ENCODE peak calls at places on chromosome 4, in six cellular contexts. N, M, H, P, J and F are unnamed samples.
A peak's percentile ranks its signal among the peaks of the same experiment; 100 is the strongest.

GRCh38 chr4:3034231-3034630 is 40.1 kb downstream of the HTT-AS start:
- DNase-seq in N (no peak), M (no peak), H (no peak), P (no peak), J (no peak), F (no peak)

GRCh38 chr4:37440519-37440900 is 196.0 kb downstream of the NWD2 start:
- DNase-seq in N (no peak), M (no peak), H (no peak), P (no peak), J (no peak), F (no peak)

GRCh38 chr4:55385201-55385649 is 10.5 kb upstream of the TMEM165 start:
- DNase-seq in N (no peak), M (peak; percentile 75), H (no peak), P (no peak), J (peak; percentile 47), F (no peak)

GRCh38 chr4:168397611-168398169 is 79.1 kb upstream of the DDX60 start:
- DNase-seq in N (no peak), M (no peak), H (no peak), P (no peak), J (no peak), F (no peak)

GRCh38 chr4:28677808-28678207 is 1817.2 kb downstream of the STIM2 start:
- DNase-seq in N (no peak), M (no peak), H (no peak), P (no peak), J (no peak), F (no peak)

GRCh38 chr4:24394041-24394440 is 190.3 kb downstream of the DHX15 start:
- DNase-seq in N (no peak), M (no peak), H (no peak), P (no peak), J (no peak), F (peak; percentile 43)

GRCh38 chr4:825969-826330 is at the start of gene CPLX1:
- DNase-seq in N (peak; percentile 65), M (no peak), H (no peak), P (peak; percentile 62), J (no peak), F (no peak)

GRCh38 chr4:137707626-137708025 is 175.3 kb upstream of the PCDH18 start:
- DNase-seq in N (no peak), M (peak; percentile 49), H (no peak), P (no peak), J (peak; percentile 72), F (no peak)

GRCh38 chr4:168059251-168059650 is 33.1 kb upstream of the ANXA10 start:
- DNase-seq in N (no peak), M (no peak), H (no peak), P (no peak), J (peak; percentile 69), F (no peak)

GRCh38 chr4:69936566-69936965 is 5.7 kb downstream of the CSN1S1 start:
- DNase-seq in N (no peak), M (no peak), H (no peak), P (no peak), J (peak; percentile 71), F (no peak)

GRCh38 chr4:10075158-10075863 is 41.3 kb downstream of the WDR1 start:
- DNase-seq in N (no peak), M (no peak), H (no peak), P (no peak), J (peak; percentile 82), F (no peak)

GRCh38 chr4:84631573-84631972 is 48.6 kb downstream of the CDS1 start:
- DNase-seq in N (no peak), M (no peak), H (no peak), P (no peak), J (peak; percentile 51), F (no peak)

GRCh38 chr4:173507471-173508385 is 22.3 kb downstream of the HAND2 start:
- DNase-seq in N (peak; percentile 46), M (no peak), H (no peak), P (no peak), J (no peak), F (no peak)

GRCh38 chr4:105666693-105667092 is 41.8 kb downstream of the INTS12 start:
- DNase-seq in N (peak; percentile 55), M (no peak), H (no peak), P (no peak), J (peak; percentile 78), F (no peak)

GRCh38 chr4:125352521-125352920 is 37.8 kb downstream of the FAT4 start:
- DNase-seq in N (no peak), M (no peak), H (no peak), P (no peak), J (no peak), F (no peak)